ENCODE peak calls at places on chromosomes 4 and X, in five cellular contexts. One of them, this sample, is unnamed.

GRCh38 chrX:48761674-48762471 is at the start of gene GLOD5:
- DNase-seq in GM04504: peak; percentile 3
- DNase-seq in AG04450: no peak
- DNase-seq in glutamatergic neuron: peak; percentile 16
- DNase-seq in fibroblast of pulmonary artery: peak; percentile 3
- DNase-seq in this sample: peak; percentile 77

GRCh38 chr4:136823020-136823419 is 709.3 kb downstream of the PCDH18 start:
- DNase-seq in AG04450: no peak
- DNase-seq in fibroblast of pulmonary artery: no peak
- DNase-seq in glutamatergic neuron: no peak
- DNase-seq in GM04504: no peak
- DNase-seq in this sample: no peak

GRCh38 chr4:104969394-104970066 is 177.1 kb upstream of the TET2 start:
- DNase-seq in GM04504: no peak
- DNase-seq in AG04450: no peak
- DNase-seq in glutamatergic neuron: no peak
- DNase-seq in fibroblast of pulmonary artery: no peak
- DNase-seq in this sample: no peak

GRCh38 chrX:39779952-39780783 is 317.6 kb downstream of the BCOR start:
- DNase-seq in AG04450: no peak
- DNase-seq in GM04504: no peak
- DNase-seq in fibroblast of pulmonary artery: no peak
- DNase-seq in glutamatergic neuron: no peak
- DNase-seq in this sample: no peak

GRCh38 chr4:152229782-152230289 is 306.1 kb downstream of the FBXW7 start:
- DNase-seq in glutamatergic neuron: no peak
- DNase-seq in fibroblast of pulmonary artery: no peak
- DNase-seq in AG04450: no peak
- DNase-seq in GM04504: no peak
- DNase-seq in this sample: no peak

GRCh38 chr4:110224812-110225211 is 26.4 kb upstream of the ELOVL6 start:
- DNase-seq in fibroblast of pulmonary artery: no peak
- DNase-seq in glutamatergic neuron: no peak
- DNase-seq in AG04450: no peak
- DNase-seq in GM04504: no peak
- DNase-seq in this sample: no peak

GRCh38 chr4:10171055-10171454 is 54.5 kb upstream of the WDR1 start:
- DNase-seq in glutamatergic neuron: no peak
- DNase-seq in GM04504: no peak
- DNase-seq in AG04450: no peak
- DNase-seq in fibroblast of pulmonary artery: no peak
- DNase-seq in this sample: no peak

GRCh38 chr4:38782452-38783108 is at the start of gene TLR10:
- DNase-seq in fibroblast of pulmonary artery: peak; percentile 64
- DNase-seq in AG04450: peak; percentile 16
- DNase-seq in GM04504: no peak
- DNase-seq in glutamatergic neuron: no peak
- DNase-seq in this sample: peak; percentile 63

GRCh38 chrX:55142919-55143310 is 54.1 kb downstream of the PAGE2 start:
- DNase-seq in AG04450: no peak
- DNase-seq in fibroblast of pulmonary artery: no peak
- DNase-seq in GM04504: no peak
- DNase-seq in glutamatergic neuron: no peak
- DNase-seq in this sample: no peak

GRCh38 chr4:56653461-56654237 is 27.4 kb downstream of the HOPX start:
- DNase-seq in GM04504: no peak
- DNase-seq in fibroblast of pulmonary artery: no peak
- DNase-seq in glutamatergic neuron: no peak
- DNase-seq in AG04450: no peak
- DNase-seq in this sample: no peak

GRCh38 chrX:24229967-24230366 is 80.4 kb downstream of the ZFX start:
- DNase-seq in fibroblast of pulmonary artery: peak; percentile 14
- DNase-seq in glutamatergic neuron: no peak
- DNase-seq in GM04504: no peak
- DNase-seq in AG04450: no peak
- DNase-seq in this sample: peak; percentile 62

GRCh38 chrX:12741416-12741815 is 49.8 kb upstream of the PRPS2 start:
- DNase-seq in fibroblast of pulmonary artery: no peak
- DNase-seq in glutamatergic neuron: no peak
- DNase-seq in AG04450: no peak
- DNase-seq in GM04504: no peak
- DNase-seq in this sample: no peak

GRCh38 chr4:170399894-170400293 is 310.1 kb upstream of the AADAT start:
- DNase-seq in AG04450: no peak
- DNase-seq in GM04504: no peak
- DNase-seq in glutamatergic neuron: no peak
- DNase-seq in fibroblast of pulmonary artery: no peak
- DNase-seq in this sample: no peak

GRCh38 chrX:57906790-57907189 is 3.5 kb downstream of the ZXDA start:
- DNase-seq in GM04504: no peak
- DNase-seq in fibroblast of pulmonary artery: peak; percentile 68
- DNase-seq in AG04450: no peak
- DNase-seq in glutamatergic neuron: no peak
- DNase-seq in this sample: no peak

GRCh38 chrX:120769576-120770341 is 105.9 kb downstream of the CT47B1 start:
- DNase-seq in AG04450: no peak
- DNase-seq in glutamatergic neuron: no peak
- DNase-seq in GM04504: no peak
- DNase-seq in fibroblast of pulmonary artery: peak; percentile 81
- DNase-seq in this sample: no peak

GRCh38 chrX:152821145-152821765 is 9.3 kb downstream of the CETN2 start:
- DNase-seq in fibroblast of pulmonary artery: peak; percentile 51
- DNase-seq in GM04504: no peak
- DNase-seq in AG04450: no peak
- DNase-seq in glutamatergic neuron: peak; percentile 70
- DNase-seq in this sample: peak; percentile 37

GRCh38 chr4:25879991-25880641 is 17.3 kb upstream of the SEL1L3 start:
- DNase-seq in fibroblast of pulmonary artery: peak; percentile 80
- DNase-seq in AG04450: no peak
- DNase-seq in GM04504: no peak
- DNase-seq in glutamatergic neuron: no peak
- DNase-seq in this sample: no peak

GRCh38 chr4:138967313-138967712 is 48.3 kb upstream of the NOCT start:
- DNase-seq in GM04504: no peak
- DNase-seq in AG04450: no peak
- DNase-seq in fibroblast of pulmonary artery: peak; percentile 40
- DNase-seq in glutamatergic neuron: no peak
- DNase-seq in this sample: no peak

GRCh38 chr4:73450398-73451004 is 14.5 kb downstream of the AFP start:
- DNase-seq in GM04504: peak; percentile 75
- DNase-seq in glutamatergic neuron: peak; percentile 20
- DNase-seq in fibroblast of pulmonary artery: peak; percentile 86
- DNase-seq in AG04450: peak; percentile 60
- DNase-seq in this sample: peak; percentile 24

GRCh38 chr4:81003549-81004240 is 26.8 kb upstream of the BMP3 start:
- DNase-seq in AG04450: no peak
- DNase-seq in glutamatergic neuron: no peak
- DNase-seq in fibroblast of pulmonary artery: no peak
- DNase-seq in GM04504: no peak
- DNase-seq in this sample: no peak

GRCh38 chr4:148435654-148436406 is 6.4 kb downstream of the NR3C2 start:
- DNase-seq in GM04504: no peak
- DNase-seq in glutamatergic neuron: no peak
- DNase-seq in AG04450: no peak
- DNase-seq in fibroblast of pulmonary artery: no peak
- DNase-seq in this sample: peak; percentile 36

GRCh38 chr4:169229571-169230028 is 41.2 kb downstream of the SH3RF1 start:
- DNase-seq in fibroblast of pulmonary artery: peak; percentile 92
- DNase-seq in AG04450: peak; percentile 80
- DNase-seq in GM04504: peak; percentile 93
- DNase-seq in glutamatergic neuron: no peak
- DNase-seq in this sample: no peak

GRCh38 chr4:16259531-16260246 is 33.4 kb upstream of the TAPT1 start:
- DNase-seq in AG04450: no peak
- DNase-seq in GM04504: no peak
- DNase-seq in glutamatergic neuron: no peak
- DNase-seq in fibroblast of pulmonary artery: peak; percentile 42
- DNase-seq in this sample: no peak

GRCh38 chr4:25487155-25487554 is 110.1 kb downstream of the ANAPC4 start:
- DNase-seq in fibroblast of pulmonary artery: no peak
- DNase-seq in AG04450: no peak
- DNase-seq in glutamatergic neuron: no peak
- DNase-seq in GM04504: no peak
- DNase-seq in this sample: no peak

GRCh38 chr4:25892796-25893195 is 21.2 kb upstream of the SMIM20 start:
- DNase-seq in fibroblast of pulmonary artery: no peak
- DNase-seq in AG04450: no peak
- DNase-seq in GM04504: no peak
- DNase-seq in glutamatergic neuron: no peak
- DNase-seq in this sample: no peak

GRCh38 chrX:15436220-15436619 is 52.0 kb upstream of the VEGFD start:
- DNase-seq in fibroblast of pulmonary artery: peak; percentile 13
- DNase-seq in glutamatergic neuron: no peak
- DNase-seq in GM04504: no peak
- DNase-seq in AG04450: no peak
- DNase-seq in this sample: no peak

GRCh38 chr4:105837037-105837436 is 58.2 kb upstream of the NPNT start:
- DNase-seq in AG04450: no peak
- DNase-seq in glutamatergic neuron: no peak
- DNase-seq in GM04504: no peak
- DNase-seq in fibroblast of pulmonary artery: no peak
- DNase-seq in this sample: no peak

GRCh38 chrX:39953879-39954278 is 143.9 kb downstream of the BCOR start:
- DNase-seq in fibroblast of pulmonary artery: peak; percentile 47
- DNase-seq in glutamatergic neuron: no peak
- DNase-seq in GM04504: no peak
- DNase-seq in AG04450: peak; percentile 8
- DNase-seq in this sample: peak; percentile 84

GRCh38 chrX:3518870-3519269 is 172.4 kb upstream of the MXRA5 start:
- DNase-seq in GM04504: peak; percentile 97
- DNase-seq in AG04450: peak; percentile 78
- DNase-seq in fibroblast of pulmonary artery: peak; percentile 79
- DNase-seq in glutamatergic neuron: no peak
- DNase-seq in this sample: no peak

GRCh38 chr4:85703098-85703497 is 228.1 kb downstream of the ARHGAP24 start:
- DNase-seq in GM04504: no peak
- DNase-seq in glutamatergic neuron: no peak
- DNase-seq in fibroblast of pulmonary artery: no peak
- DNase-seq in AG04450: no peak
- DNase-seq in this sample: no peak